ENCODE peak calls at places on chromosomes 2 and 18, in seven cellular contexts. E, M, S, B, T, Z and D are unnamed samples.

GRCh38 chr2:240327566-240327965 is 107.9 kb upstream of the GPC1 start:
- DNase-seq in E (no peak), M (peak; percentile 12), S (no peak), B (no peak), T (no peak), Z (no peak), D (no peak)

GRCh38 chr18:22346968-22347611 is 70.6 kb downstream of the CTAGE1 start:
- DNase-seq in E (peak; percentile 89), M (peak; percentile 89), S (peak; percentile 98), B (peak; percentile 96), T (peak; percentile 79), Z (peak; percentile 61), D (peak; percentile 86)

GRCh38 chr2:202036601-202037037 is 3.0 kb downstream of the FZD7 start:
- DNase-seq in E (no peak), M (no peak), S (no peak), B (no peak), T (peak; percentile 28), Z (peak; percentile 51), D (no peak)

GRCh38 chr2:102619414-102620319 is at the start of gene SLC9A2:
- DNase-seq in E (peak; percentile 14), M (no peak), S (peak; percentile 7), B (peak; percentile 53), T (no peak), Z (no peak), D (no peak)

GRCh38 chr2:158809816-158810215 is 14.7 kb downstream of the DAPL1 start:
- DNase-seq in E (no peak), M (no peak), S (no peak), B (no peak), T (no peak), Z (no peak), D (no peak)

GRCh38 chr2:147659051-147659450 is 185.8 kb upstream of the ACVR2A start:
- DNase-seq in E (no peak), M (no peak), S (no peak), B (no peak), T (no peak), Z (no peak), D (no peak)

GRCh38 chr18:5518899-5519371 is 24.9 kb downstream of the EPB41L3 start:
- DNase-seq in E (no peak), M (no peak), S (peak; percentile 75), B (no peak), T (no peak), Z (no peak), D (no peak)

GRCh38 chr2:18991177-18992168 is 366.9 kb downstream of the OSR1 start:
- DNase-seq in E (peak; percentile 31), M (peak; percentile 76), S (peak; percentile 58), B (peak; percentile 87), T (peak; percentile 26), Z (peak; percentile 44), D (peak; percentile 62)

GRCh38 chr2:64592994-64593655 is 60.6 kb downstream of the SERTAD2 start:
- DNase-seq in E (peak; percentile 38), M (no peak), S (peak; percentile 74), B (no peak), T (no peak), Z (no peak), D (no peak)

GRCh38 chr2:228731517-228731916 is 539.6 kb downstream of the PID1 start:
- DNase-seq in E (no peak), M (peak; percentile 53), S (no peak), B (no peak), T (no peak), Z (no peak), D (no peak)

GRCh38 chr18:6959110-6959509 is 158.5 kb downstream of the LAMA1 start:
- DNase-seq in E (no peak), M (no peak), S (no peak), B (no peak), T (no peak), Z (no peak), D (no peak)

GRCh38 chr2:168396131-168396530 is 59.9 kb upstream of the CERS6 start:
- DNase-seq in E (no peak), M (no peak), S (no peak), B (no peak), T (no peak), Z (no peak), D (no peak)

GRCh38 chr2:27828305-27828704 is 56.8 kb downstream of the MRPL33 start:
- DNase-seq in E (no peak), M (no peak), S (no peak), B (no peak), T (no peak), Z (no peak), D (no peak)

GRCh38 chr2:198483046-198483445 is 678.7 kb downstream of the PLCL1 start:
- DNase-seq in E (no peak), M (no peak), S (no peak), B (no peak), T (no peak), Z (no peak), D (no peak)

GRCh38 chr2:97966545-97967215 is 29.1 kb downstream of the TMEM131 start:
- DNase-seq in E (no peak), M (no peak), S (no peak), B (no peak), T (no peak), Z (no peak), D (no peak)

GRCh38 chr2:149629003-149629402 is 41.4 kb upstream of the MMADHC start:
- DNase-seq in E (no peak), M (no peak), S (no peak), B (no peak), T (no peak), Z (no peak), D (no peak)

GRCh38 chr2:176161041-176161785 is 4.1 kb downstream of the HOXD3 start:
- DNase-seq in E (no peak), M (no peak), S (no peak), B (no peak), T (no peak), Z (no peak), D (peak; percentile 57)

GRCh38 chr2:226475650-226476049 is 324.0 kb downstream of the IRS1 start:
- DNase-seq in E (no peak), M (no peak), S (no peak), B (no peak), T (no peak), Z (no peak), D (no peak)

GRCh38 chr2:128525653-128526052 is 207.0 kb upstream of the HS6ST1 start:
- DNase-seq in E (no peak), M (no peak), S (no peak), B (no peak), T (no peak), Z (no peak), D (no peak)

GRCh38 chr2:197628043-197628500 is 47.3 kb downstream of the RFTN2 start:
- DNase-seq in E (no peak), M (no peak), S (no peak), B (no peak), T (no peak), Z (no peak), D (no peak)

GRCh38 chr2:225937625-225938024 is 538.1 kb downstream of the NYAP2 start:
- DNase-seq in E (no peak), M (no peak), S (no peak), B (no peak), T (no peak), Z (no peak), D (no peak)

GRCh38 chr2:3960106-3960505 is 256.7 kb downstream of the DCDC2C start:
- DNase-seq in E (no peak), M (no peak), S (no peak), B (no peak), T (no peak), Z (no peak), D (no peak)
- H3K4me3 ChIP-seq in E (no peak overlapping the region), M (no peak overlapping the region), S (no peak overlapping the region), B (no peak overlapping the region), T (no peak overlapping the region), Z (no peak overlapping the region), D (no peak overlapping the region)

GRCh38 chr2:99878951-99879350 is 263.4 kb downstream of the AFF3 start:
- DNase-seq in E (no peak), M (no peak), S (no peak), B (no peak), T (no peak), Z (no peak), D (no peak)
- H3K27ac ChIP-seq in E (peak overlapping the region; percentile 4), M (no peak overlapping the region), S (no peak overlapping the region), B (no peak overlapping the region), T (no peak overlapping the region), Z (peak overlapping the region; percentile 84), D (no peak overlapping the region)

DNA sequence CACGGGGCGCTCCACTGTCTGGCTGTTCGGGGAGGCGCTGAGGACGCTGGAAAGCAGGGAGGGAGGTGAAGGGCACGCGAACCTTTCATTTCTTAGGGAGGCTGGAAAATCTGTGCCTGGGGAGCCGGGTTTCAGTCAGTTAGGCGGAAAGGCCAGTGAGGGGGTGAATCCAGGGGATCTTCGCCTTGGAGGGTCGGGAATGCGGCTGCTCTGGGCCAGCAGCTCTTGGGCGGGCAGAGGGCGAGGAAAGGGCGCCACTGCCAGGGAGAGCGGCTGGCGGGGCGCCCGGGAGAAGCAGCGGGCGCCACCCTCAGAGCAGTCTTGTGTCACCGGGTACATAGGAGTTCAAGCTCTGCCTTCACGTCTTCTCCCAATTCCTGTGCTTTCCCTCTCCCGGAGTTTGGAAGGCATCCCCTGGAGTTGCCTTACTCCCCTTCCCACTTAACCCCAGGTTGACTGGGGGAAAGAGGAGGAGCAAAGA is 1.4 kb downstream of the CCDC85A start:
- DNase-seq in E (peak; percentile 48), M (no peak), S (peak; percentile 41), B (peak; percentile 61), T (no peak), Z (no peak), D (no peak)
- H3K27me3 ChIP-seq in E (peaks cover 58% of the 10 kb centered on the region), M (no peaks in the 10 kb centered on the region), S (peaks cover 17% of the 10 kb centered on the region), B (no peaks in the 10 kb centered on the region), T (no peaks in the 10 kb centered on the region), Z (peaks cover 33% of the 10 kb centered on the region), D (no peaks in the 10 kb centered on the region)

DNA sequence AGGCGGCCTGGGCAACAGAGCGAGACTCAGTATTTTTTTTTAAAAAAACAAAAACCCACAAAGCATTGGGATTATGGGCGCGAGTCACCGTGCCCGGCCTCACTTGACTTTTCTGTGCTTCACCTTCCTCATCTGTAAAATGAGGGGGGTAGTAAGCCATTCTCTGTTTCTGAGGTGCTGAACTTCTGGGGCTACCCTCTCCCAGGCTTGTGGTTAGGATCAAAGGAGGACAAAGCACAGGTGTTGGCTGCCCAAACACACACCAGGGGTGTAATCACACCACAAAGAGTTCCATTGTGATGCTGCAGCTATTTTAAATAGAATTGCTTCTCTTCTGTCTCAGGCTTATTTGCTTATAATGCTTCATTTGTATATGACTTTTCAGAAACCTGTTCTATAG is 35.8 kb upstream of the INHBB start:
- DNase-seq in E (no peak), M (no peak), S (no peak), B (no peak), T (no peak), Z (no peak), D (no peak)
- H3K4me3 ChIP-seq in E (no peak overlapping the region), M (no peak overlapping the region), S (no peak overlapping the region), B (no peak overlapping the region), T (no peak overlapping the region), Z (no peak overlapping the region), D (no peak overlapping the region)

DNA sequence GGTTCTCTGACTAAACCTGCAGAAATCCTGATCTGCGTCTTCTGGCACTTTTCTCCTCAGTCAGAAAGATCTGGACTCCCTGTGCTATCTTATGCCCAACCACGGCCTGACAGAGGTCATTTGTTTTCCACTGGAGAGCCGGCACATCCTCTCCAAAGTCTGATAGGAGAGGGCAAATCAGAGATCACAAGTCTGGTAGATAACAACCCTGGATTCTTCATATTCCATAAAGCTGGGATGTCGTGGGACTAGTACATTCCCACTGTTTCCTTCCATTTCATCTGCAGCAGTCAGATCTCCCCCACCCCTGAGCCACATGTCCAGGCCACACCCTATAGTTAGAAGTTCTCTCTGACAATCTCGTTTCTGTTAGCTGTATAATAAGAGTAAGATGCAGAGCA is 157.0 kb downstream of the MGAT5 start:
- DNase-seq in E (no peak), M (no peak), S (no peak), B (no peak), T (no peak), Z (no peak), D (no peak)
- H3K27ac ChIP-seq in E (peak overlapping the region; percentile 67), M (no peak overlapping the region), S (no peak overlapping the region), B (no peak overlapping the region), T (no peak overlapping the region), Z (no peak overlapping the region), D (no peak overlapping the region)